ENCODE peak calls at places on chromosomes 12 and 14, in ten cellular contexts. One of them, this sample, is unnamed.

GRCh38 chr12:121767525-121768016 is 25.9 kb downstream of the RHOF start:
- DNase-seq in fibroblast of lung: peak; percentile 73
- DNase-seq in ovary: no peak
- DNase-seq in upper lobe of right lung: no peak
- DNase-seq in OCI-LY7: no peak
- DNase-seq in tibial artery: peak; percentile 40
- DNase-seq in lower lobe of right lung: no peak
- DNase-seq in SJCRH30: no peak
- DNase-seq in breast epithelium: no peak
- DNase-seq in lung: no peak
- DNase-seq in this sample: no peak

GRCh38 chr12:26044007-26044394 is 80.8 kb downstream of the BHLHE41 start:
- DNase-seq in fibroblast of lung: peak; percentile 58
- DNase-seq in ovary: no peak
- DNase-seq in upper lobe of right lung: no peak
- DNase-seq in OCI-LY7: no peak
- DNase-seq in tibial artery: no peak
- DNase-seq in lower lobe of right lung: no peak
- DNase-seq in SJCRH30: no peak
- DNase-seq in breast epithelium: no peak
- DNase-seq in lung: no peak
- DNase-seq in this sample: no peak

GRCh38 chr12:50569876-50570275 is 65.1 kb downstream of the DIP2B start:
- DNase-seq in fibroblast of lung: no peak
- DNase-seq in ovary: no peak
- DNase-seq in upper lobe of right lung: no peak
- DNase-seq in OCI-LY7: no peak
- DNase-seq in tibial artery: no peak
- DNase-seq in lower lobe of right lung: no peak
- DNase-seq in SJCRH30: no peak
- DNase-seq in breast epithelium: no peak
- DNase-seq in lung: no peak
- DNase-seq in this sample: no peak

GRCh38 chr14:91830777-91831176 is 36.6 kb downstream of the TC2N start:
- DNase-seq in fibroblast of lung: no peak
- DNase-seq in ovary: no peak
- DNase-seq in upper lobe of right lung: no peak
- DNase-seq in OCI-LY7: no peak
- DNase-seq in tibial artery: no peak
- DNase-seq in lower lobe of right lung: peak; percentile 58
- DNase-seq in SJCRH30: no peak
- DNase-seq in breast epithelium: peak; percentile 40
- DNase-seq in lung: peak; percentile 90
- DNase-seq in this sample: no peak

GRCh38 chr12:33423706-33424105 is 15.9 kb downstream of the SYT10 start:
- DNase-seq in fibroblast of lung: no peak
- DNase-seq in ovary: no peak
- DNase-seq in upper lobe of right lung: no peak
- DNase-seq in OCI-LY7: no peak
- DNase-seq in tibial artery: no peak
- DNase-seq in lower lobe of right lung: no peak
- DNase-seq in SJCRH30: no peak
- DNase-seq in breast epithelium: no peak
- DNase-seq in lung: no peak
- DNase-seq in this sample: no peak

GRCh38 chr14:32366995-32367394 is 37.9 kb downstream of the AKAP6 start:
- DNase-seq in fibroblast of lung: no peak
- DNase-seq in ovary: no peak
- DNase-seq in upper lobe of right lung: no peak
- DNase-seq in OCI-LY7: no peak
- DNase-seq in tibial artery: no peak
- DNase-seq in lower lobe of right lung: no peak
- DNase-seq in SJCRH30: peak; percentile 59
- DNase-seq in breast epithelium: no peak
- DNase-seq in lung: no peak
- DNase-seq in this sample: no peak

GRCh38 chr12:105860556-105861207 is 278.1 kb downstream of the NUAK1 start:
- DNase-seq in fibroblast of lung: no peak
- DNase-seq in ovary: no peak
- DNase-seq in upper lobe of right lung: no peak
- DNase-seq in OCI-LY7: no peak
- DNase-seq in tibial artery: no peak
- DNase-seq in lower lobe of right lung: no peak
- DNase-seq in SJCRH30: no peak
- DNase-seq in breast epithelium: no peak
- DNase-seq in lung: no peak
- DNase-seq in this sample: no peak

GRCh38 chr14:92728781-92729364 is 19.6 kb downstream of the LGMN start:
- DNase-seq in fibroblast of lung: peak; percentile 42
- DNase-seq in ovary: no peak
- DNase-seq in upper lobe of right lung: no peak
- DNase-seq in OCI-LY7: no peak
- DNase-seq in tibial artery: no peak
- DNase-seq in lower lobe of right lung: peak; percentile 54
- DNase-seq in SJCRH30: peak; percentile 35
- DNase-seq in breast epithelium: no peak
- DNase-seq in lung: peak; percentile 42
- DNase-seq in this sample: no peak

GRCh38 chr12:51521554-51522276 is 69.3 kb upstream of the SCN8A start:
- DNase-seq in fibroblast of lung: peak; percentile 22
- DNase-seq in ovary: no peak
- DNase-seq in upper lobe of right lung: no peak
- DNase-seq in OCI-LY7: peak; percentile 6
- DNase-seq in tibial artery: no peak
- DNase-seq in lower lobe of right lung: no peak
- DNase-seq in SJCRH30: no peak
- DNase-seq in breast epithelium: no peak
- DNase-seq in lung: no peak
- DNase-seq in this sample: no peak

GRCh38 chr12:7369274-7369729 is 65.4 kb downstream of the ACSM4 start:
- DNase-seq in fibroblast of lung: no peak
- DNase-seq in ovary: no peak
- DNase-seq in upper lobe of right lung: no peak
- DNase-seq in OCI-LY7: no peak
- DNase-seq in tibial artery: no peak
- DNase-seq in lower lobe of right lung: peak; percentile 45
- DNase-seq in SJCRH30: peak; percentile 82
- DNase-seq in breast epithelium: peak; percentile 78
- DNase-seq in lung: no peak
- DNase-seq in this sample: no peak

GRCh38 chr14:88825503-88825902 is 1.1 kb downstream of the TTC8 start:
- DNase-seq in fibroblast of lung: no peak
- DNase-seq in ovary: no peak
- DNase-seq in upper lobe of right lung: no peak
- DNase-seq in OCI-LY7: no peak
- DNase-seq in tibial artery: no peak
- DNase-seq in lower lobe of right lung: no peak
- DNase-seq in SJCRH30: no peak
- DNase-seq in breast epithelium: no peak
- DNase-seq in lung: no peak
- DNase-seq in this sample: no peak

DNA sequence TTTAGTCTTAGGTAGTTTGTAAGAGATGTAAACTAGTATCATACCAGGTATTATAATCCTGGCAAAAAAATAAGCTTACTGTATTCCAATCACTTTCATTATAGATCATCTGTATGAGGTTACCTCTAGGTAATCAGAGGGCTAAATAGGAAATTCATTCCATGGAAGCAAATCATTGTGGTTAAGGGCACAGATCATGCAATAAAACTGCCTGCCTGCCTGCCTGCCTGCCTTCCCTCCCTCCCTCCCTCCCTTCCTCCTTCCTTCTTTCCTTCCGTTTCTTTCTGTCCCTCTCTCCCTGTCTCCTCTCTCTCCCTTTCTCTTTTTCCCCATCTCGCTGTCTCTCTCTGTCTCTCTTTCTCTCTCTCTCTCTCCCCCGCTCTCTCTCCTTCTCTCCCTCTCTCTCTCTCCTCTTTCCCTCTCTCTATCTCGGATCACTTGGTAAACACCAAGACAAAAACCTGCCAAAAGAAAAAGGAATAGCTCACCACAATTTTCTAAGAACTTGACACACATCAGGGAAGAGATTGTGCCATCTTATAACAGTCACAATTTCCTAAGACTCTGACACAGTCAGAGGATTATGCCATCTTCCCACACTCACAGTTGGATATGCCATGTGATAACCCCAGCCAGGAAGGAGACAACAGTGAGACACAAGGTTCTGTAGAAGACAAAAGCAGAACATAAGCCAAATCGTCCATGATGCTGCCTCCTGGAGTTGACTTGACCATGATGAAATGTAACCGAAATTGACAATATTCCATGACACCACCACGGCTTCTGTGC is 3.0 kb upstream of the CLEC9A start:
- DNase-seq in fibroblast of lung: peak; percentile 5
- DNase-seq in ovary: no peak
- DNase-seq in upper lobe of right lung: no peak
- DNase-seq in OCI-LY7: no peak
- DNase-seq in tibial artery: no peak
- DNase-seq in lower lobe of right lung: no peak
- DNase-seq in SJCRH30: no peak
- DNase-seq in breast epithelium: no peak
- DNase-seq in lung: no peak
- DNase-seq in this sample: no peak
- H3K4me3 ChIP-seq in fibroblast of lung: no peak overlapping the region
- H3K4me3 ChIP-seq in ovary: no peak overlapping the region
- H3K4me3 ChIP-seq in upper lobe of right lung: no peak overlapping the region
- H3K4me3 ChIP-seq in OCI-LY7: no peak overlapping the region
- H3K4me3 ChIP-seq in tibial artery: no peak overlapping the region
- H3K4me3 ChIP-seq in lower lobe of right lung: no peak overlapping the region
- H3K4me3 ChIP-seq in SJCRH30: no peak overlapping the region
- H3K4me3 ChIP-seq in breast epithelium: no peak overlapping the region
- H3K4me3 ChIP-seq in lung: no peak overlapping the region
- H3K4me3 ChIP-seq in this sample: no peak overlapping the region

GRCh38 chr12:108667349-108667748 is 33.7 kb upstream of the SELPLG start:
- DNase-seq in fibroblast of lung: no peak
- DNase-seq in ovary: no peak
- DNase-seq in upper lobe of right lung: no peak
- DNase-seq in OCI-LY7: peak; percentile 67
- DNase-seq in tibial artery: no peak
- DNase-seq in lower lobe of right lung: peak; percentile 56
- DNase-seq in SJCRH30: no peak
- DNase-seq in breast epithelium: no peak
- DNase-seq in lung: no peak
- DNase-seq in this sample: no peak

GRCh38 chr12:108666326-108666995 is 32.8 kb upstream of the SELPLG start:
- DNase-seq in fibroblast of lung: peak; percentile 74
- DNase-seq in ovary: peak; percentile 35
- DNase-seq in upper lobe of right lung: no peak
- DNase-seq in OCI-LY7: no peak
- DNase-seq in tibial artery: peak; percentile 62
- DNase-seq in lower lobe of right lung: no peak
- DNase-seq in SJCRH30: peak; percentile 35
- DNase-seq in breast epithelium: no peak
- DNase-seq in lung: no peak
- DNase-seq in this sample: no peak

GRCh38 chr12:108663324-108664015 is 29.8 kb upstream of the SELPLG start:
- DNase-seq in fibroblast of lung: no peak
- DNase-seq in ovary: no peak
- DNase-seq in upper lobe of right lung: no peak
- DNase-seq in OCI-LY7: no peak
- DNase-seq in tibial artery: no peak
- DNase-seq in lower lobe of right lung: no peak
- DNase-seq in SJCRH30: no peak
- DNase-seq in breast epithelium: no peak
- DNase-seq in lung: no peak
- DNase-seq in this sample: no peak

GRCh38 chr12:108665608-108666202 is 32.0 kb upstream of the SELPLG start:
- DNase-seq in fibroblast of lung: no peak
- DNase-seq in ovary: no peak
- DNase-seq in upper lobe of right lung: no peak
- DNase-seq in OCI-LY7: no peak
- DNase-seq in tibial artery: no peak
- DNase-seq in lower lobe of right lung: no peak
- DNase-seq in SJCRH30: no peak
- DNase-seq in breast epithelium: no peak
- DNase-seq in lung: no peak
- DNase-seq in this sample: no peak

GRCh38 chr12:108664338-108665258 is 30.9 kb upstream of the SELPLG start:
- DNase-seq in fibroblast of lung: peak; percentile 98
- DNase-seq in ovary: peak; percentile 94
- DNase-seq in upper lobe of right lung: peak; percentile 77
- DNase-seq in OCI-LY7: peak; percentile 92
- DNase-seq in tibial artery: peak; percentile 93
- DNase-seq in lower lobe of right lung: peak; percentile 80
- DNase-seq in SJCRH30: peak; percentile 78
- DNase-seq in breast epithelium: peak; percentile 88
- DNase-seq in lung: peak; percentile 91
- DNase-seq in this sample: peak; percentile 87
- H3K4me3 ChIP-seq in fibroblast of lung: no peak overlapping the region
- H3K4me3 ChIP-seq in ovary: no peak overlapping the region
- H3K4me3 ChIP-seq in upper lobe of right lung: no peak overlapping the region
- H3K4me3 ChIP-seq in OCI-LY7: peak overlapping the region; percentile 46
- H3K4me3 ChIP-seq in tibial artery: peak overlapping the region; percentile 20
- H3K4me3 ChIP-seq in lower lobe of right lung: no peak overlapping the region
- H3K4me3 ChIP-seq in SJCRH30: no peak overlapping the region
- H3K4me3 ChIP-seq in breast epithelium: no peak overlapping the region
- H3K4me3 ChIP-seq in lung: no peak overlapping the region
- H3K4me3 ChIP-seq in this sample: no peak overlapping the region

DNA sequence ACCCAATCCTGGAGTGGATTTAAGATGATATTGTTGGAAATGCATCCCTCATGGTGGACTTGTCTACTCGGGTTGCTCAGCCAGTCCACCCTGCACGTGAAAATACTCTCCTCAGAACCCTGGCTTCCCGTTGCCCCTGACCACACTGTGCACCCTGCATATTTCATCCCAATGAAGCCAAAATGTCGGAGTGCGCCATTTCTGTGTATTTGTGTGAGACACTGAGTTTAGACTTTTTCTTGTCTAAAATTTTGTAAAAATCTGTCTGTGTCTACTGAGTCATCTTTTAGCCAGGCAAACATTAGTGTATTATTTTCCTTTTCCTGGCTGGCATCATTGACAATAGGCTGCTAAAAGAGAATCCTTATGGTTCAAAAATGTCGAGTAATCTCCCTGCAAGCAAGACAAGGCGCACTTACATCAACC is 485 bp upstream of the PNMA1 start:
- DNase-seq in fibroblast of lung: peak; percentile 47
- DNase-seq in ovary: no peak
- DNase-seq in upper lobe of right lung: no peak
- DNase-seq in OCI-LY7: no peak
- DNase-seq in tibial artery: no peak
- DNase-seq in lower lobe of right lung: no peak
- DNase-seq in SJCRH30: no peak
- DNase-seq in breast epithelium: no peak
- DNase-seq in lung: no peak
- DNase-seq in this sample: no peak
- H3K4me3 ChIP-seq in fibroblast of lung: peak overlapping the region; percentile 69
- H3K4me3 ChIP-seq in ovary: peak overlapping the region; percentile 66
- H3K4me3 ChIP-seq in upper lobe of right lung: peak overlapping the region; percentile 89
- H3K4me3 ChIP-seq in OCI-LY7: peak overlapping the region; percentile 71
- H3K4me3 ChIP-seq in tibial artery: peak overlapping the region; percentile 98
- H3K4me3 ChIP-seq in lower lobe of right lung: peak overlapping the region; percentile 88
- H3K4me3 ChIP-seq in SJCRH30: peak overlapping the region; percentile 72
- H3K4me3 ChIP-seq in breast epithelium: peak overlapping the region; percentile 70
- H3K4me3 ChIP-seq in lung: no peak overlapping the region
- H3K4me3 ChIP-seq in this sample: peak overlapping the region; percentile 88

DNA sequence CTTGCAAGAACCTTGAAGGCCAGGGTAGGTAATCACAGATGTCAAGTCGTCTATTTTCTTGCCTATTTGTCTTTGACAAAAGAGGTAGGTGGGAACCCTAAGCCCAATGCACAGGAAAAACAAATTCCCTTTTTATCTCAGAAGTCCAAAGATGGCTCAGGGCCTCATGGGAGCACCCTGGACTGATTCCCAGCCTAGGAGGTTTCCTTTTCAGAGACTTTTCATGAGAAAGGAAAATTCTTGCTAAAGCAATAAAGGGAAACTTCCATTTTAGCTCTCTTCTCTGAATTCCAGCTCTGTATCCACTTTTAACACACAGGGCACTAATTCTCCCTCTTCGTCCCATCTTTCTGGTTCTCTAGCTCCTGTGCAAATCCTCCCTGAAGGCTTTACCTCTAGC is 1.2 kb downstream of the ZNF641 start:
- DNase-seq in fibroblast of lung: peak; percentile 10
- DNase-seq in ovary: peak; percentile 46
- DNase-seq in upper lobe of right lung: no peak
- DNase-seq in OCI-LY7: peak; percentile 4
- DNase-seq in tibial artery: no peak
- DNase-seq in lower lobe of right lung: no peak
- DNase-seq in SJCRH30: no peak
- DNase-seq in breast epithelium: no peak
- DNase-seq in lung: no peak
- DNase-seq in this sample: no peak
- H3K4me3 ChIP-seq in fibroblast of lung: no peak overlapping the region
- H3K4me3 ChIP-seq in ovary: peak overlapping the region; percentile 79
- H3K4me3 ChIP-seq in upper lobe of right lung: peak overlapping the region; percentile 83
- H3K4me3 ChIP-seq in OCI-LY7: peak overlapping the region; percentile 75
- H3K4me3 ChIP-seq in tibial artery: peak overlapping the region; percentile 85
- H3K4me3 ChIP-seq in lower lobe of right lung: peak overlapping the region; percentile 78
- H3K4me3 ChIP-seq in SJCRH30: no peak overlapping the region
- H3K4me3 ChIP-seq in breast epithelium: peak overlapping the region; percentile 73
- H3K4me3 ChIP-seq in lung: no peak overlapping the region
- H3K4me3 ChIP-seq in this sample: no peak overlapping the region